ENCODE peak calls at places on chromosomes 16 and 17, in five cellular contexts. F is cardiac muscle cell, L is NCI-H1417, A is GDM1, V is iPS-NIHi11. S is an unnamed sample.

GRCh38 chr17:47820023-47820789 is 1.4 kb downstream of the OSBPL7 start:
- DNase-seq in A (no peak), F (no peak), L (no peak), V (no peak), S (peak; percentile 85)

GRCh38 chr17:47720754-47721533 is 12.1 kb upstream of the TBX21 start:
- DNase-seq in L (no peak), A (peak; percentile 58), V (peak; percentile 61), F (no peak), S (peak; percentile 28)

GRCh38 chr16:70588565-70588964 is 57.8 kb upstream of the IL34 start:
- DNase-seq in A (no peak), L (no peak), F (no peak), V (no peak), S (no peak)

GRCh38 chr17:76200354-76200753 is 39.9 kb downstream of the RNF157 start:
- DNase-seq in A (no peak), F (no peak), L (no peak), V (no peak), S (no peak)

GRCh38 chr16:15795615-15796014 is 61.2 kb downstream of the MYH11 start:
- DNase-seq in L (no peak), V (no peak), F (no peak), A (no peak), S (no peak)

GRCh38 chr16:83903739-83904138 is 4.8 kb downstream of the MLYCD start:
- DNase-seq in A (no peak), V (no peak), F (peak; percentile 59), L (no peak), S (peak; percentile 25)

GRCh38 chr17:19534562-19535149 is 1.0 kb downstream of the SLC47A1 start:
- DNase-seq in F (no peak), A (no peak), V (no peak), L (no peak), S (no peak)

GRCh38 chr16:78742501-78743283 is 643.2 kb downstream of the WWOX start:
- DNase-seq in A (peak; percentile 29), L (no peak), F (no peak), V (no peak), S (peak; percentile 68)

GRCh38 chr17:50146230-50146926 is 4.1 kb downstream of the PPP1R9B start:
- DNase-seq in A (no peak), V (no peak), L (no peak), F (no peak), S (no peak)

GRCh38 chr16:11781773-11782172 is 15.3 kb downstream of the ZC3H7A start:
- DNase-seq in V (no peak), F (no peak), L (peak; percentile 64), A (no peak), S (no peak)

GRCh38 chr17:50114849-50115357 is 15.1 kb downstream of the SAMD14 start:
- DNase-seq in V (peak; percentile 64), A (peak; percentile 59), F (peak; percentile 79), L (no peak), S (peak; percentile 49)

GRCh38 chr17:48427598-48427997 is 2.4 kb downstream of the SKAP1 start:
- DNase-seq in A (no peak), V (no peak), F (no peak), L (no peak), S (peak; percentile 31)

GRCh38 chr16:48562475-48562874 is 47.5 kb downstream of the N4BP1 start:
- DNase-seq in V (no peak), L (no peak), A (no peak), F (no peak), S (no peak)

GRCh38 chr17:27808629-27809028 is 8.3 kb upstream of the NOS2 start:
- DNase-seq in F (no peak), L (no peak), A (no peak), V (no peak), S (no peak)

GRCh38 chr17:80409626-80410025 is 5.3 kb upstream of the ENDOV start:
- DNase-seq in A (no peak), L (no peak), F (no peak), V (no peak), S (no peak)

GRCh38 chr16:58177347-58177710 is 20.6 kb downstream of the CSNK2A2 start:
- DNase-seq in F (no peak), V (no peak), A (no peak), L (no peak), S (no peak)

GRCh38 chr17:36888236-36888957 is 48.9 kb upstream of the LHX1 start:
- DNase-seq in L (peak; percentile 86), A (no peak), F (no peak), V (no peak), S (no peak)

GRCh38 chr16:64167851-64168770 is 953.8 kb downstream of the CDH11 start:
- DNase-seq in L (no peak), V (no peak), F (no peak), A (no peak), S (no peak)

GRCh38 chr16:81591538-81591870 is 146.9 kb downstream of the CMIP start:
- DNase-seq in L (no peak), V (no peak), A (no peak), F (no peak), S (no peak)

GRCh38 chr16:86664518-86665318 is 86.4 kb downstream of the FOXL1 start:
- DNase-seq in A (no peak), F (no peak), L (no peak), V (no peak), S (peak; percentile 67)

GRCh38 chr16:75251280-75252048 is at the start of gene BCAR1:
- DNase-seq in V (peak; percentile 97), F (peak; percentile 96), L (peak; percentile 48), A (no peak), S (peak; percentile 88)

GRCh38 chr17:14201595-14201994 is 35.1 kb downstream of the CDRT15 start:
- DNase-seq in V (no peak), F (no peak), A (no peak), L (no peak), S (peak; percentile 29)

GRCh38 chr17:32227910-32228309 is 37.7 kb upstream of the RHBDL3 start:
- DNase-seq in V (peak; percentile 53), L (no peak), F (no peak), A (no peak), S (no peak)

GRCh38 chr17:2232244-2232638 is 71.3 kb downstream of the SMG6 start:
- DNase-seq in V (no peak), L (no peak), A (no peak), F (no peak), S (no peak)

GRCh38 chr17:30436729-30437128 is 40.5 kb upstream of the GOSR1 start:
- DNase-seq in A (no peak), L (no peak), F (no peak), V (no peak), S (no peak)

GRCh38 chr17:48613862-48614694 is 1.0 kb downstream of the HOXB8 start:
- DNase-seq in L (no peak), A (no peak), F (no peak), V (peak; percentile 37), S (no peak)

GRCh38 chr16:46906360-46907060 is 22.3 kb downstream of the GPT2 start:
- DNase-seq in F (no peak), V (no peak), L (no peak), A (no peak), S (no peak)

GRCh38 chr16:85169333-85170065 is 57.2 kb upstream of the CIBAR2 start:
- DNase-seq in V (peak; percentile 70), A (no peak), L (no peak), F (peak; percentile 64), S (no peak)

S was measured in transverse colon.